ENCODE peak calls at places on chromosomes 6 and 20, in four cellular contexts. One of them, this sample, is unnamed.

GRCh38 chr6:169604076-169604475 is 97.8 kb downstream of the WDR27 start:
- DNase-seq in stromal cell of bone marrow: no peak
- DNase-seq in A172: no peak
- DNase-seq in IMR-90: peak; percentile 35
- DNase-seq in this sample: no peak

GRCh38 chr20:51428451-51429143 is 113.9 kb downstream of the NFATC2 start:
- DNase-seq in stromal cell of bone marrow: no peak
- DNase-seq in A172: no peak
- DNase-seq in IMR-90: peak; percentile 44
- DNase-seq in this sample: no peak

GRCh38 chr6:111573892-111574800 is 31.5 kb downstream of the TRAF3IP2 start:
- DNase-seq in stromal cell of bone marrow: peak; percentile 93
- DNase-seq in A172: peak; percentile 91
- DNase-seq in IMR-90: peak; percentile 98
- DNase-seq in this sample: no peak

GRCh38 chr6:54717849-54718455 is 128.6 kb upstream of the FAM83B start:
- DNase-seq in stromal cell of bone marrow: peak; percentile 8
- DNase-seq in A172: peak; percentile 57
- DNase-seq in IMR-90: peak; percentile 37
- DNase-seq in this sample: peak; percentile 18

GRCh38 chr6:54647301-54647664 is 199.3 kb upstream of the FAM83B start:
- DNase-seq in stromal cell of bone marrow: no peak
- DNase-seq in A172: no peak
- DNase-seq in IMR-90: no peak
- DNase-seq in this sample: no peak

GRCh38 chr6:128836761-128837160 is 46.2 kb upstream of the LAMA2 start:
- DNase-seq in stromal cell of bone marrow: no peak
- DNase-seq in A172: no peak
- DNase-seq in IMR-90: no peak
- DNase-seq in this sample: no peak

GRCh38 chr6:46221221-46221793 is 50.5 kb upstream of the ENPP5 start:
- DNase-seq in stromal cell of bone marrow: peak; percentile 36
- DNase-seq in A172: peak; percentile 14
- DNase-seq in IMR-90: peak; percentile 16
- DNase-seq in this sample: peak; percentile 53

GRCh38 chr6:150881911-150882481 is 16.5 kb downstream of the MTHFD1L start:
- DNase-seq in stromal cell of bone marrow: peak; percentile 87
- DNase-seq in A172: peak; percentile 91
- DNase-seq in IMR-90: peak; percentile 100
- DNase-seq in this sample: no peak

GRCh38 chr6:119445666-119446622 is 96.4 kb upstream of the MAN1A1 start:
- DNase-seq in stromal cell of bone marrow: peak; percentile 31
- DNase-seq in A172: peak; percentile 45
- DNase-seq in IMR-90: peak; percentile 68
- DNase-seq in this sample: peak; percentile 30

GRCh38 chr6:77620290-77620882 is 32.5 kb upstream of the MEI4 start:
- DNase-seq in stromal cell of bone marrow: no peak
- DNase-seq in A172: no peak
- DNase-seq in IMR-90: no peak
- DNase-seq in this sample: no peak

GRCh38 chr6:129929433-129929832 is 68.3 kb upstream of the TMEM244 start:
- DNase-seq in stromal cell of bone marrow: peak; percentile 75
- DNase-seq in A172: peak; percentile 46
- DNase-seq in IMR-90: peak; percentile 92
- DNase-seq in this sample: no peak

GRCh38 chr6:122683996-122684651 is 73.9 kb downstream of the PKIB start:
- DNase-seq in stromal cell of bone marrow: no peak
- DNase-seq in A172: no peak
- DNase-seq in IMR-90: no peak
- DNase-seq in this sample: no peak

GRCh38 chr6:74409447-74409846 is 713.4 kb downstream of the CD109 start:
- DNase-seq in stromal cell of bone marrow: peak; percentile 73
- DNase-seq in A172: peak; percentile 21
- DNase-seq in IMR-90: peak; percentile 87
- DNase-seq in this sample: peak; percentile 3

GRCh38 chr20:22863881-22864280 is 171.2 kb upstream of the SSTR4 start:
- DNase-seq in stromal cell of bone marrow: no peak
- DNase-seq in A172: no peak
- DNase-seq in IMR-90: no peak
- DNase-seq in this sample: no peak

GRCh38 chr20:24653306-24653705 is 183.9 kb downstream of the SYNDIG1 start:
- DNase-seq in stromal cell of bone marrow: no peak
- DNase-seq in A172: peak; percentile 72
- DNase-seq in IMR-90: peak; percentile 27
- DNase-seq in this sample: no peak

GRCh38 chr20:42435230-42435629 is 754.5 kb downstream of the PTPRT start:
- DNase-seq in stromal cell of bone marrow: no peak
- DNase-seq in A172: no peak
- DNase-seq in IMR-90: no peak
- DNase-seq in this sample: peak; percentile 21

GRCh38 chr20:16624106-16624505 is 50.9 kb upstream of the KIF16B start:
- DNase-seq in stromal cell of bone marrow: no peak
- DNase-seq in A172: no peak
- DNase-seq in IMR-90: no peak
- DNase-seq in this sample: no peak

GRCh38 chr6:16168858-16169257 is 40.0 kb downstream of the MYLIP start:
- DNase-seq in stromal cell of bone marrow: peak; percentile 30
- DNase-seq in A172: no peak
- DNase-seq in IMR-90: peak; percentile 37
- DNase-seq in this sample: no peak

GRCh38 chr20:63360850-63361497 is at the start of gene CHRNA4:
- DNase-seq in stromal cell of bone marrow: no peak
- DNase-seq in A172: no peak
- DNase-seq in IMR-90: no peak
- DNase-seq in this sample: no peak

GRCh38 chr6:14450133-14451040 is 332.8 kb downstream of the CD83 start:
- DNase-seq in stromal cell of bone marrow: no peak
- DNase-seq in A172: no peak
- DNase-seq in IMR-90: peak; percentile 21
- DNase-seq in this sample: no peak

GRCh38 chr20:16709017-16709416 is 20.8 kb upstream of the SNRPB2 start:
- DNase-seq in stromal cell of bone marrow: no peak
- DNase-seq in A172: no peak
- DNase-seq in IMR-90: no peak
- DNase-seq in this sample: peak; percentile 48

GRCh38 chr6:112320561-112321300 is 26.4 kb upstream of the RFPL4B start:
- DNase-seq in stromal cell of bone marrow: no peak
- DNase-seq in A172: no peak
- DNase-seq in IMR-90: peak; percentile 44
- DNase-seq in this sample: no peak

GRCh38 chr6:165843568-165844113 is 180.6 kb upstream of the PDE10A start:
- DNase-seq in stromal cell of bone marrow: no peak
- DNase-seq in A172: no peak
- DNase-seq in IMR-90: no peak
- DNase-seq in this sample: no peak

GRCh38 chr20:58538752-58539151 is 23.6 kb upstream of the APCDD1L start:
- DNase-seq in stromal cell of bone marrow: no peak
- DNase-seq in A172: peak; percentile 39
- DNase-seq in IMR-90: peak; percentile 78
- DNase-seq in this sample: no peak

GRCh38 chr6:119052292-119052889 is 26.1 kb downstream of the FAM184A start:
- DNase-seq in stromal cell of bone marrow: no peak
- DNase-seq in A172: no peak
- DNase-seq in IMR-90: no peak
- DNase-seq in this sample: no peak

GRCh38 chr20:51315390-51315789 is 227.1 kb downstream of the NFATC2 start:
- DNase-seq in stromal cell of bone marrow: no peak
- DNase-seq in A172: no peak
- DNase-seq in IMR-90: no peak
- DNase-seq in this sample: no peak

GRCh38 chr6:67112120-67112519 is 1405.1 kb upstream of the EYS start:
- DNase-seq in stromal cell of bone marrow: no peak
- DNase-seq in A172: peak; percentile 8
- DNase-seq in IMR-90: no peak
- DNase-seq in this sample: no peak

GRCh38 chr6:158158748-158159147 is 9.3 kb downstream of the SERAC1 start:
- DNase-seq in stromal cell of bone marrow: no peak
- DNase-seq in A172: no peak
- DNase-seq in IMR-90: peak; percentile 62
- DNase-seq in this sample: no peak

GRCh38 chr20:52290602-52291001 is 99.0 kb upstream of the ZFP64 start:
- DNase-seq in stromal cell of bone marrow: no peak
- DNase-seq in A172: no peak
- DNase-seq in IMR-90: no peak
- DNase-seq in this sample: no peak

GRCh38 chr20:3168829-3169590 is 4.3 kb downstream of the LZTS3 start:
- DNase-seq in stromal cell of bone marrow: no peak
- DNase-seq in A172: no peak
- DNase-seq in IMR-90: no peak
- DNase-seq in this sample: no peak

GRCh38 chr20:37309941-37310590 is 20.6 kb downstream of the MANBAL start:
- DNase-seq in stromal cell of bone marrow: no peak
- DNase-seq in A172: no peak
- DNase-seq in IMR-90: no peak
- DNase-seq in this sample: no peak

GRCh38 chr6:31626952-31627351 is 6.4 kb downstream of the PRRC2A start:
- DNase-seq in stromal cell of bone marrow: no peak
- DNase-seq in A172: no peak
- DNase-seq in IMR-90: no peak
- DNase-seq in this sample: no peak

GRCh38 chr20:23049933-23050838 is 714 bp upstream of the THBD start:
- DNase-seq in stromal cell of bone marrow: no peak
- DNase-seq in A172: no peak
- DNase-seq in IMR-90: no peak
- DNase-seq in this sample: no peak

GRCh38 chr6:108562503-108562993 is 1.8 kb downstream of the FOXO3 start:
- DNase-seq in stromal cell of bone marrow: no peak
- DNase-seq in A172: peak; percentile 89
- DNase-seq in IMR-90: peak; percentile 81
- DNase-seq in this sample: no peak

GRCh38 chr6:158564243-158565121 is 4.6 kb downstream of the TMEM181 start:
- DNase-seq in stromal cell of bone marrow: no peak
- DNase-seq in A172: no peak
- DNase-seq in IMR-90: no peak
- DNase-seq in this sample: no peak

GRCh38 chr6:114277220-114277619 is 65.6 kb downstream of the HS3ST5 start:
- DNase-seq in stromal cell of bone marrow: no peak
- DNase-seq in A172: no peak
- DNase-seq in IMR-90: no peak
- DNase-seq in this sample: no peak

GRCh38 chr6:27836783-27837635 is 75.2 kb downstream of the OR2B2 start:
- DNase-seq in stromal cell of bone marrow: peak; percentile 73
- DNase-seq in A172: peak; percentile 73
- DNase-seq in IMR-90: peak; percentile 87
- DNase-seq in this sample: peak; percentile 51

This sample was measured in GM20000.